ENCODE peak calls at places on chromosomes 5 and 9, in ten cellular contexts. V is substantia nigra, W is uterus, Q is epithelial cell of prostate, J is dorsolateral prefrontal cortex, N is Peyer's patch, S is pancreas, I is GM23248, Y is SJCRH30, F is transverse colon. R is an unnamed sample.

GRCh38 chr9:79256691-79257213 is 315.0 kb upstream of the TLE4 start:
- DNase-seq in W (no peak), S (no peak), Y (peak), J (no peak), N (no peak), I (peak), V (no peak), Q (peak), F (peak), R (peak)

GRCh38 chr5:68155940-68156339 is 59.6 kb upstream of the PIK3R1 start:
- DNase-seq in J (no peak), F (no peak), W (no peak), V (no peak), N (no peak), I (no peak), S (no peak), Y (no peak), Q (no peak), R (no peak)

GRCh38 chr9:112348257-112348992 is 15.0 kb upstream of the PTBP3 start:
- DNase-seq in N (peak), V (peak), I (peak), S (peak), J (peak), Q (no peak), F (peak), Y (no peak), W (peak), R (peak)

GRCh38 chr5:57299945-57300344 is 126.1 kb downstream of the GPBP1 start:
- DNase-seq in F (no peak), I (no peak), Q (no peak), J (no peak), S (no peak), Y (no peak), V (no peak), N (no peak), W (no peak), R (no peak)

GRCh38 chr9:8014987-8015682 is 215.6 kb upstream of the DMAC1 start:
- DNase-seq in Y (no peak), J (no peak), Q (no peak), F (no peak), N (no peak), V (no peak), I (no peak), S (no peak), W (no peak), R (no peak)

GRCh38 chr9:86281577-86282076 is 711 bp downstream of the ISCA1 start:
- DNase-seq in I (peak), Q (no peak), J (no peak), W (no peak), N (peak), S (no peak), Y (no peak), F (peak), V (no peak), R (no peak)

GRCh38 chr5:79837707-79838620 is 148.3 kb downstream of the CMYA5 start:
- DNase-seq in Y (no peak), Q (no peak), J (no peak), W (peak), S (no peak), F (no peak), V (no peak), N (no peak), I (no peak), R (no peak)

GRCh38 chr9:102966999-102967398 is 28.1 kb upstream of the CYLC2 start:
- DNase-seq in Q (no peak), Y (no peak), S (no peak), J (no peak), V (no peak), N (no peak), W (no peak), I (no peak), F (no peak), R (no peak)

GRCh38 chr5:176658817-176659216 is 11.5 kb downstream of the TSPAN17 start:
- DNase-seq in Q (no peak), Y (no peak), N (peak), I (peak), F (peak), W (no peak), V (no peak), S (peak), J (no peak), R (no peak)

GRCh38 chr5:56119050-56119449 is 114.1 kb downstream of the ANKRD55 start:
- DNase-seq in J (no peak), V (no peak), N (no peak), I (no peak), F (no peak), Q (no peak), S (no peak), W (no peak), Y (no peak), R (no peak)

GRCh38 chr9:4226331-4227250 is 73.3 kb downstream of the GLIS3 start:
- DNase-seq in F (peak), W (no peak), V (no peak), Y (no peak), J (no peak), N (no peak), S (no peak), Q (no peak), I (no peak), R (no peak)

GRCh38 chr9:133000842-133001241 is 22.3 kb downstream of the GFI1B start:
- DNase-seq in Q (no peak), V (no peak), Y (no peak), F (no peak), W (no peak), I (no peak), N (no peak), J (no peak), S (no peak), R (peak)

GRCh38 chr5:176660530-176660859 is 13.2 kb downstream of the TSPAN17 start:
- DNase-seq in Y (no peak), S (no peak), Q (no peak), I (no peak), V (no peak), N (no peak), W (no peak), J (no peak), F (no peak), R (no peak)

GRCh38 chr9:107141967-107142366 is 141.1 kb upstream of the RAD23B start:
- DNase-seq in S (no peak), J (no peak), V (no peak), N (no peak), Q (no peak), I (peak), Y (no peak), W (no peak), F (no peak), R (peak)

GRCh38 chr5:96781031-96781733 is 26.6 kb downstream of the ERAP1 start:
- DNase-seq in W (no peak), S (no peak), Q (no peak), Y (no peak), I (peak), F (no peak), N (no peak), J (no peak), V (no peak), R (no peak)

GRCh38 chr5:17282283-17283120 is 65.1 kb downstream of the BASP1 start:
- DNase-seq in N (peak), F (peak), S (no peak), V (no peak), Y (no peak), J (no peak), Q (no peak), W (no peak), I (peak), R (no peak)

GRCh38 chr5:16296946-16297345 is 117.4 kb upstream of the MARCHF11 start:
- DNase-seq in Q (no peak), I (no peak), S (no peak), V (no peak), J (no peak), Y (no peak), F (no peak), N (no peak), W (no peak), R (no peak)

GRCh38 chr9:128555180-128555721 is 2.9 kb downstream of the SPTAN1 start:
- DNase-seq in Y (peak), J (no peak), Q (no peak), S (no peak), V (no peak), W (no peak), I (peak), N (no peak), F (no peak), R (no peak)

GRCh38 chr5:14265574-14265973 is 122.4 kb downstream of the TRIO start:
- DNase-seq in S (no peak), J (no peak), F (no peak), N (no peak), Y (no peak), V (no peak), Q (peak), W (no peak), I (peak), R (no peak)

GRCh38 chr9:26181836-26182235 is 503.6 kb upstream of the TUSC1 start:
- DNase-seq in Y (no peak), S (no peak), J (no peak), V (no peak), W (no peak), F (no peak), N (no peak), I (no peak), Q (no peak), R (no peak)

GRCh38 chr5:72486371-72486770 is 20.8 kb downstream of the ZNF366 start:
- DNase-seq in N (no peak), Y (no peak), F (no peak), J (no peak), W (no peak), I (peak), V (no peak), Q (no peak), S (no peak), R (no peak)

GRCh38 chr9:18662320-18662719 is 188.4 kb downstream of the ADAMTSL1 start:
- DNase-seq in J (no peak), F (no peak), Y (no peak), V (no peak), S (no peak), Q (no peak), W (no peak), N (no peak), I (no peak), R (no peak)

GRCh38 chr9:136900988-136901515 is 14.7 kb downstream of the TRAF2 start:
- DNase-seq in N (no peak), W (no peak), Q (no peak), I (no peak), Y (no peak), V (no peak), F (no peak), S (peak), J (no peak), R (no peak)

GRCh38 chr5:59190746-59191145 is 607.9 kb downstream of the RAB3C start:
- DNase-seq in F (no peak), V (no peak), W (no peak), J (no peak), Y (no peak), I (no peak), S (no peak), Q (no peak), N (no peak), R (no peak)

GRCh38 chr9:131867611-131868192 is 127.8 kb upstream of the RAPGEF1 start:
- DNase-seq in Q (no peak), S (peak), F (no peak), I (no peak), J (no peak), N (no peak), W (no peak), V (no peak), Y (no peak), R (no peak)

GRCh38 chr5:143078321-143078720 is 308.1 kb downstream of the ARHGAP26 start:
- DNase-seq in V (no peak), Y (no peak), S (no peak), J (no peak), I (no peak), N (no peak), F (no peak), Q (no peak), W (no peak), R (no peak)

GRCh38 chr9:73270967-73271722 is 119.5 kb downstream of the ANXA1 start:
- DNase-seq in N (no peak), Y (no peak), Q (peak), S (no peak), J (no peak), V (no peak), I (peak), W (no peak), F (no peak), R (no peak)

GRCh38 chr9:116318463-116319271 is 165.1 kb downstream of the PAPPA start:
- DNase-seq in I (peak), J (peak), S (no peak), V (no peak), Y (peak), Q (no peak), F (peak), W (peak), N (no peak), R (peak)

GRCh38 chr5:151574597-151574996 is 16.5 kb downstream of the FAT2 start:
- DNase-seq in J (no peak), I (no peak), Y (no peak), S (no peak), V (no peak), Q (no peak), F (no peak), N (no peak), W (no peak), R (no peak)

GRCh38 chr9:116208417-116209232 is 55.0 kb downstream of the PAPPA start:
- DNase-seq in Y (peak), N (no peak), J (no peak), W (no peak), F (no peak), V (no peak), I (peak), Q (no peak), S (no peak), R (peak)

GRCh38 chr5:134510970-134511795 is 14.3 kb upstream of the JADE2 start:
- DNase-seq in S (no peak), W (no peak), I (peak), Q (peak), V (no peak), F (no peak), Y (no peak), J (no peak), N (no peak), R (peak)

GRCh38 chr5:134511796-134512660 is 13.4 kb upstream of the JADE2 start:
- DNase-seq in N (peak), I (peak), F (peak), V (no peak), Q (no peak), S (peak), J (no peak), W (peak), Y (no peak), R (peak)

GRCh38 chr5:134509308-134510040 is 16.0 kb upstream of the JADE2 start:
- DNase-seq in F (no peak), W (no peak), Y (peak), S (no peak), J (no peak), V (no peak), N (peak), Q (no peak), I (peak), R (peak)

GRCh38 chr5:134515801-134516200 is 9.7 kb upstream of the JADE2 start:
- DNase-seq in Y (no peak), J (no peak), F (no peak), I (no peak), V (no peak), Q (no peak), N (no peak), S (no peak), W (no peak), R (no peak)

GRCh38 chr5:134512661-134512999 is 12.8 kb upstream of the JADE2 start:
- DNase-seq in J (no peak), Q (no peak), I (no peak), Y (no peak), F (no peak), V (no peak), N (no peak), S (no peak), W (no peak), R (peak)
- H3K27ac ChIP-seq in J (peak), Q (peak), I (no peak), Y (no peak), F (peak), V (no peak), N (peak), S (peak), W (no peak), R (peak)

GRCh38 chr9:108683245-108683644 is 172.5 kb downstream of the ACTL7B start:
- DNase-seq in Q (no peak), V (no peak), J (no peak), S (no peak), I (no peak), W (no peak), Y (no peak), N (no peak), F (no peak), R (no peak)
- H3K27ac ChIP-seq in Q (no peak), V (no peak), J (no peak), S (no peak), I (no peak), W (no peak), Y (no peak), N (no peak), F (no peak), R (no peak)

GRCh38 chr9:120733190-120733589 is 18.9 kb upstream of the MEGF9 start:
- DNase-seq in W (no peak), F (no peak), N (no peak), Q (no peak), S (no peak), I (peak), Y (no peak), J (no peak), V (no peak), R (no peak)

GRCh38 chr9:120734607-120735006 is 20.3 kb upstream of the MEGF9 start:
- DNase-seq in S (no peak), I (no peak), Y (no peak), J (no peak), Q (no peak), W (no peak), N (no peak), F (no peak), V (no peak), R (no peak)

GRCh38 chr9:120737411-120737810 is 23.1 kb upstream of the MEGF9 start:
- DNase-seq in N (no peak), J (no peak), I (no peak), F (no peak), Q (no peak), V (no peak), Y (no peak), S (no peak), W (no peak), R (no peak)

GRCh38 chr9:120735415-120736126 is 21.3 kb upstream of the MEGF9 start:
- DNase-seq in V (no peak), I (peak), S (no peak), Y (no peak), Q (no peak), F (no peak), W (no peak), N (no peak), J (no peak), R (no peak)

GRCh38 chr9:120735009-120735408 is 20.7 kb upstream of the MEGF9 start:
- DNase-seq in Q (no peak), V (no peak), S (no peak), J (no peak), I (no peak), N (no peak), F (no peak), W (no peak), Y (no peak), R (no peak)
- H3K27ac ChIP-seq in Q (peak), V (no peak), S (peak), J (peak), I (peak), N (no peak), F (peak), W (no peak), Y (no peak), R (no peak)

GRCh38 chr5:32754251-32754650 is 43.1 kb downstream of the NPR3 start:
- DNase-seq in J (no peak), Y (no peak), F (no peak), Q (no peak), S (no peak), W (no peak), I (peak), V (no peak), N (no peak), R (no peak)
- H3K27ac ChIP-seq in J (no peak), Y (no peak), F (no peak), Q (no peak), S (no peak), W (no peak), I (peak), V (no peak), N (no peak), R (no peak)

GRCh38 chr9:27379311-27380236 is 82.6 kb upstream of the EQTN start:
- DNase-seq in Y (no peak), Q (no peak), W (no peak), F (peak), I (no peak), J (no peak), S (no peak), N (no peak), V (no peak), R (no peak)

GRCh38 chr9:27377811-27378345 is 80.9 kb upstream of the EQTN start:
- DNase-seq in W (no peak), S (no peak), Q (no peak), I (no peak), J (no peak), F (no peak), Y (no peak), N (no peak), V (no peak), R (no peak)

GRCh38 chr9:27382308-27382707 is 85.4 kb upstream of the EQTN start:
- DNase-seq in J (no peak), V (no peak), Q (no peak), W (no peak), I (no peak), Y (no peak), N (peak), F (peak), S (no peak), R (no peak)

GRCh38 chr9:27373851-27374250 is 76.9 kb upstream of the EQTN start:
- DNase-seq in J (no peak), Q (no peak), F (no peak), W (no peak), Y (no peak), N (no peak), V (no peak), I (no peak), S (no peak), R (no peak)

DNA sequence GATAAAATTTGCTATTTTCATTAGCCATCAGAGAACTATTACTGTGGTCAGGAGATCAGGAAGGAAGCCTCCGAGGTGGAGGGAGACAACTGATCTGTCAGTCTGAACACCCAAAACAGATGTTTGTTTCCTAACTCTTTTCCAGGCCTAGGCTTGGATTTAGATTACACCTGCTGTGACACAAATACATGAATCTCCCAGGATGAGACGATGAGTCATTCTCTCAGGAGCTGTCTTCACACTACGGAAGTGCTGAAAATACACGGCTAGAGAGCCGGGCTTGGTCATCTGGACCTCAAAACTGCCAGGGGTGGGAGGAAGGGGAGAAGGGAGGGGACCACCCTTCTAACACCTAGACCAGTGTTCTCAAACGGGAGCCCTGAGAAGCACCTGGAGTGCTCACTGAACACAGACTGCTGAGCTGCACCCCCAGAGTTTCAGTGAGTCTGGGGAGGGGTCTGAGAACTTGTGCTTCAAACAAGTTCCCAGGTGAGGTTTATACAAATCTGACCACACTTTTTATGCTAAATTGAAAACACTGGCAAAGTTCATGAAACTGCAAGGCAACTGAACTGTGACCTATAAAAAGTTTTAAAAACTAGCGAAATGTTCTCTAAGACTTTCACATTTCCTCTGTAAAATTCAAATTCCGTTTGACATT is 80.3 kb upstream of the EQTN start:
- DNase-seq in S (no peak), Y (peak), I (no peak), W (no peak), Q (no peak), N (no peak), J (no peak), V (no peak), F (no peak), R (peak)
- H3K27ac ChIP-seq in S (no peak), Y (no peak), I (no peak), W (no peak), Q (no peak), N (peak), J (no peak), V (no peak), F (peak), R (no peak)

R was measured in WERI-Rb-1.